ENCODE peak calls at places on chromosomes 12 and 14, in nine cellular contexts. One of them, this sample, is unnamed.

GRCh38 chr14:65128096-65128495 is 25.8 kb upstream of the MAX start:
- DNase-seq in transverse colon: no peak
- DNase-seq in heart left ventricle: no peak
- DNase-seq in suprapubic skin: no peak
- DNase-seq in A549: no peak
- DNase-seq in endothelial cell of umbilical vein: no peak
- DNase-seq in ovary: no peak
- DNase-seq in K562: no peak
- DNase-seq in breast epithelium: no peak
- DNase-seq in this sample: no peak

GRCh38 chr12:90959538-90960139 is 4.7 kb upstream of the CCER1 start:
- DNase-seq in transverse colon: no peak
- DNase-seq in heart left ventricle: no peak
- DNase-seq in suprapubic skin: no peak
- DNase-seq in A549: peak
- DNase-seq in endothelial cell of umbilical vein: peak
- DNase-seq in ovary: no peak
- DNase-seq in K562: peak
- DNase-seq in breast epithelium: no peak
- DNase-seq in this sample: no peak

GRCh38 chr12:14886271-14886670 is 617 bp upstream of the MGP start:
- DNase-seq in transverse colon: no peak
- DNase-seq in heart left ventricle: no peak
- DNase-seq in suprapubic skin: no peak
- DNase-seq in A549: no peak
- DNase-seq in endothelial cell of umbilical vein: no peak
- DNase-seq in ovary: no peak
- DNase-seq in K562: no peak
- DNase-seq in breast epithelium: no peak
- DNase-seq in this sample: no peak

GRCh38 chr12:82510386-82510785 is 152.1 kb downstream of the METTL25 start:
- DNase-seq in transverse colon: no peak
- DNase-seq in heart left ventricle: no peak
- DNase-seq in suprapubic skin: no peak
- DNase-seq in A549: no peak
- DNase-seq in endothelial cell of umbilical vein: peak
- DNase-seq in ovary: no peak
- DNase-seq in K562: no peak
- DNase-seq in breast epithelium: no peak
- DNase-seq in this sample: no peak

GRCh38 chr14:94880805-94881204 is 110.9 kb upstream of the GSC start:
- DNase-seq in transverse colon: no peak
- DNase-seq in heart left ventricle: no peak
- DNase-seq in suprapubic skin: no peak
- DNase-seq in A549: no peak
- DNase-seq in endothelial cell of umbilical vein: no peak
- DNase-seq in ovary: no peak
- DNase-seq in K562: no peak
- DNase-seq in breast epithelium: no peak
- DNase-seq in this sample: no peak

GRCh38 chr14:100822921-100823320 is 3.0 kb upstream of the MEG3 start:
- DNase-seq in transverse colon: no peak
- DNase-seq in heart left ventricle: no peak
- DNase-seq in suprapubic skin: no peak
- DNase-seq in A549: no peak
- DNase-seq in endothelial cell of umbilical vein: no peak
- DNase-seq in ovary: peak
- DNase-seq in K562: no peak
- DNase-seq in breast epithelium: no peak
- DNase-seq in this sample: no peak

GRCh38 chr12:24822121-24822899 is 126.6 kb downstream of the BCAT1 start:
- DNase-seq in transverse colon: no peak
- DNase-seq in heart left ventricle: no peak
- DNase-seq in suprapubic skin: no peak
- DNase-seq in A549: no peak
- DNase-seq in endothelial cell of umbilical vein: no peak
- DNase-seq in ovary: no peak
- DNase-seq in K562: no peak
- DNase-seq in breast epithelium: no peak
- DNase-seq in this sample: no peak

GRCh38 chr14:94381149-94382030 is 7.0 kb downstream of the SERPINA1 start:
- DNase-seq in transverse colon: no peak
- DNase-seq in heart left ventricle: no peak
- DNase-seq in suprapubic skin: no peak
- DNase-seq in A549: no peak
- DNase-seq in endothelial cell of umbilical vein: no peak
- DNase-seq in ovary: no peak
- DNase-seq in K562: no peak
- DNase-seq in breast epithelium: no peak
- DNase-seq in this sample: peak

GRCh38 chr12:95200128-95200973 is 16.9 kb downstream of the FGD6 start:
- DNase-seq in transverse colon: no peak
- DNase-seq in heart left ventricle: no peak
- DNase-seq in suprapubic skin: no peak
- DNase-seq in A549: no peak
- DNase-seq in endothelial cell of umbilical vein: peak
- DNase-seq in ovary: no peak
- DNase-seq in K562: no peak
- DNase-seq in breast epithelium: no peak
- DNase-seq in this sample: no peak

GRCh38 chr14:92898732-92899131 is 24.2 kb upstream of the CHGA start:
- DNase-seq in transverse colon: no peak
- DNase-seq in heart left ventricle: no peak
- DNase-seq in suprapubic skin: no peak
- DNase-seq in A549: no peak
- DNase-seq in endothelial cell of umbilical vein: no peak
- DNase-seq in ovary: no peak
- DNase-seq in K562: no peak
- DNase-seq in breast epithelium: no peak
- DNase-seq in this sample: no peak

GRCh38 chr12:49689785-49690184 is 17.4 kb downstream of the FMNL3 start:
- DNase-seq in transverse colon: no peak
- DNase-seq in heart left ventricle: no peak
- DNase-seq in suprapubic skin: no peak
- DNase-seq in A549: no peak
- DNase-seq in endothelial cell of umbilical vein: no peak
- DNase-seq in ovary: no peak
- DNase-seq in K562: no peak
- DNase-seq in breast epithelium: no peak
- DNase-seq in this sample: no peak
- TF ChIP-seq POLR2A in transverse colon: no peak
- TF ChIP-seq POLR2A in heart left ventricle: no peak
- TF ChIP-seq POLR2A in suprapubic skin: no peak
- TF ChIP-seq POLR2A in A549: no peak
- TF ChIP-seq POLR2A in endothelial cell of umbilical vein: no peak
- TF ChIP-seq POLR2A in ovary: no peak
- TF ChIP-seq POLR2A in K562: no peak
- TF ChIP-seq POLR2A in breast epithelium: no peak
- TF ChIP-seq POLR2A in this sample: no peak

GRCh38 chr12:109481863-109482262 is 4.4 kb downstream of the UBE3B start:
- DNase-seq in transverse colon: no peak
- DNase-seq in heart left ventricle: no peak
- DNase-seq in suprapubic skin: no peak
- DNase-seq in A549: no peak
- DNase-seq in endothelial cell of umbilical vein: no peak
- DNase-seq in ovary: no peak
- DNase-seq in K562: no peak
- DNase-seq in breast epithelium: no peak
- DNase-seq in this sample: no peak
- TF ChIP-seq CTCF in transverse colon: no peak
- TF ChIP-seq CTCF in heart left ventricle: no peak
- TF ChIP-seq CTCF in suprapubic skin: no peak
- TF ChIP-seq CTCF in A549: no peak
- TF ChIP-seq CTCF in endothelial cell of umbilical vein: no peak
- TF ChIP-seq CTCF in ovary: no peak
- TF ChIP-seq CTCF in K562: no peak
- TF ChIP-seq CTCF in breast epithelium: no peak
- TF ChIP-seq CTCF in this sample: no peak

GRCh38 chr12:55842681-55843429 is at the start of gene MMP19:
- DNase-seq in transverse colon: no peak
- DNase-seq in heart left ventricle: no peak
- DNase-seq in suprapubic skin: peak
- DNase-seq in A549: no peak
- DNase-seq in endothelial cell of umbilical vein: no peak
- DNase-seq in ovary: peak
- DNase-seq in K562: peak
- DNase-seq in breast epithelium: no peak
- DNase-seq in this sample: no peak
- TF ChIP-seq POLR2A in transverse colon: peak
- TF ChIP-seq POLR2A in heart left ventricle: no peak
- TF ChIP-seq POLR2A in suprapubic skin: peak
- TF ChIP-seq POLR2A in A549: no peak
- TF ChIP-seq POLR2A in endothelial cell of umbilical vein: no peak
- TF ChIP-seq POLR2A in ovary: peak
- TF ChIP-seq POLR2A in K562: no peak
- TF ChIP-seq POLR2A in breast epithelium: peak
- TF ChIP-seq POLR2A in this sample: no peak

DNA sequence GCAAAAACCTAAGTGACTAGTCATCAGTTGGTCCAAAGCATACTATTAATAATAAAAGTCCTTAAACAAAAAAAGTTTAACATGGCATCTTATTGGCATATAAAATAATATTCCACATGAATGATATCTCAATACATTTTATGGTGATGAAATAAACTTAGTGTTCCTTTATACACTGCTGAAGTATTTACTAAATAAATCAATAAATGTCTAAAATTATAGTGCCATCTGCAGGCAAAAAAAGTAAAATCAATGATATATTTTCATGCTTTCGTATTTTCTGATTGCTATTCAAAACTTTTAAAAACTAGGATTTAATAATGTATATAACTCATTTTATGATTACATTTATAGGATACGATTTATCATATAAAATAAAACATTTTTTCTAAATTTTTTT is 30.5 kb downstream of the PUS7L start:
- DNase-seq in transverse colon: no peak
- DNase-seq in heart left ventricle: no peak
- DNase-seq in suprapubic skin: no peak
- DNase-seq in A549: no peak
- DNase-seq in endothelial cell of umbilical vein: peak
- DNase-seq in ovary: no peak
- DNase-seq in K562: no peak
- DNase-seq in breast epithelium: no peak
- DNase-seq in this sample: no peak
- TF ChIP-seq CTCF in transverse colon: no peak
- TF ChIP-seq CTCF in heart left ventricle: peak
- TF ChIP-seq CTCF in suprapubic skin: no peak
- TF ChIP-seq CTCF in A549: peak
- TF ChIP-seq CTCF in endothelial cell of umbilical vein: no peak
- TF ChIP-seq CTCF in ovary: no peak
- TF ChIP-seq CTCF in K562: no peak
- TF ChIP-seq CTCF in breast epithelium: no peak
- TF ChIP-seq CTCF in this sample: no peak